ENCODE peak calls at places on chromosomes 11 and 22, in ten cellular contexts. I is Panc1, T is anterior cingulate cortex, P is ascending aorta, H is NCI-H510A treated with DMSO at 0.1 percent for 48 hours, A is mesothelial cell of epicardium, R is gastrocnemius medialis, G is HT1080, O is T-helper 9 cell, E is foreskin keratinocyte. X is an unnamed sample.
A peak's percentile ranks its signal among the peaks of the same experiment; 100 is the strongest.

GRCh38 chr22:10961043-10961860 is 4566.7 kb upstream of the OR11H1 start:
- DNase-seq in T (no peak), G (peak; percentile 67), R (no peak), I (no peak), H (no peak), O (no peak), E (no peak), A (no peak), P (no peak), X (no peak)

GRCh38 chr11:3802016-3802790 is 4.8 kb upstream of the NUP98 start:
- DNase-seq in G (no peak), A (no peak), H (no peak), P (no peak), T (no peak), E (no peak), I (no peak), R (no peak), O (no peak), X (no peak)

GRCh38 chr11:29129850-29130249 is 887.0 kb downstream of the KCNA4 start:
- DNase-seq in O (no peak), I (no peak), P (no peak), E (peak; percentile 59), T (no peak), G (peak; percentile 65), A (no peak), R (no peak), H (no peak), X (no peak)

GRCh38 chr11:9527481-9528140 is 45.9 kb upstream of the WEE1 start:
- DNase-seq in A (no peak), P (no peak), O (no peak), H (no peak), G (peak; percentile 56), R (no peak), T (no peak), E (peak; percentile 42), I (no peak), X (no peak)

GRCh38 chr22:43789452-43789851 is 22.7 kb downstream of the EFCAB6 start:
- DNase-seq in I (no peak), R (no peak), E (peak; percentile 85), G (no peak), T (no peak), H (no peak), O (no peak), P (no peak), A (no peak), X (no peak)

GRCh38 chr11:102147031-102147430 is 36.8 kb downstream of the YAP1 start:
- DNase-seq in A (no peak), H (no peak), T (no peak), O (no peak), P (no peak), E (no peak), R (no peak), I (no peak), G (no peak), X (no peak)

GRCh38 chr11:112770017-112770416 is 191.2 kb upstream of the NCAM1 start:
- DNase-seq in A (no peak), I (no peak), H (no peak), E (no peak), T (no peak), O (no peak), P (no peak), G (no peak), R (no peak), X (no peak)

GRCh38 chr11:25242928-25243327 is 746.1 kb downstream of the LUZP2 start:
- DNase-seq in I (no peak), A (no peak), E (peak; percentile 93), T (no peak), O (no peak), H (no peak), R (no peak), P (no peak), G (peak; percentile 37), X (no peak)

GRCh38 chr22:46419754-46420571 is 84.4 kb downstream of the TRMU start:
- DNase-seq in I (no peak), T (no peak), O (no peak), R (no peak), G (no peak), P (no peak), H (no peak), E (no peak), A (no peak), X (no peak)

GRCh38 chr11:36257351-36257750 is 31.9 kb downstream of the COMMD9 start:
- DNase-seq in P (no peak), O (no peak), A (no peak), E (no peak), T (no peak), I (no peak), G (no peak), H (no peak), R (no peak), X (no peak)

GRCh38 chr11:67349927-67350465 is 3.4 kb downstream of the POLD4 start:
- DNase-seq in G (no peak), O (no peak), P (no peak), R (no peak), H (no peak), A (no peak), T (no peak), I (no peak), E (no peak), X (no peak)

GRCh38 chr11:64234840-64235379 is 526 bp downstream of the VEGFB start:
- DNase-seq in E (no peak), G (no peak), H (no peak), T (no peak), R (no peak), O (peak; percentile 46), A (no peak), I (no peak), P (no peak), X (peak; percentile 33)

GRCh38 chr11:102177974-102178631 is 67.9 kb downstream of the YAP1 start:
- DNase-seq in P (no peak), O (no peak), H (no peak), I (peak; percentile 92), A (no peak), T (no peak), R (no peak), G (peak; percentile 93), E (peak; percentile 97), X (peak; percentile 91)

GRCh38 chr22:33921576-33922181 is 1.4 kb upstream of the LARGE1 start:
- DNase-seq in I (no peak), R (peak; percentile 27), P (no peak), T (peak; percentile 49), O (no peak), A (peak; percentile 53), E (peak; percentile 75), H (peak; percentile 53), G (peak; percentile 25), X (no peak)